ENCODE peak calls at places on chromosomes 5 and 9, in seven cellular contexts. U is stomach; T is renal cortical epithelial cell; W is activated CD8-positive, alpha-beta memory T cell treated with anti-CD3 and anti-CD28 coated beads, Interleukin-2, amount 10 ng/mL, durations not matched to agents 7 days and 5 days; H is cardiac fibroblast; V is posterior cingulate gyrus; C is posterior vena cava. Y is an unnamed sample.

GRCh38 chr9:89635816-89636215 is 31.0 kb downstream of the GADD45G start:
- DNase-seq in W (no peak), H (no peak), C (no peak), U (no peak), V (peak; percentile 63), T (peak; percentile 38), Y (no peak)

GRCh38 chr5:154273028-154273617 is 82.6 kb downstream of the GALNT10 start:
- DNase-seq in U (no peak), V (no peak), C (no peak), H (peak; percentile 87), T (peak; percentile 73), W (peak; percentile 73), Y (no peak)

GRCh38 chr9:136096505-136097001 is 1.5 kb upstream of the NACC2 start:
- DNase-seq in C (no peak), U (no peak), W (no peak), H (no peak), V (no peak), T (no peak), Y (no peak)

GRCh38 chr9:94445846-94446245 is 109.0 kb upstream of the PCAT7 start:
- DNase-seq in C (no peak), T (peak; percentile 35), U (no peak), H (no peak), V (no peak), W (no peak), Y (no peak)

GRCh38 chr5:132074091-132074771 is 642 bp downstream of the CSF2 start:
- DNase-seq in C (no peak), V (peak; percentile 48), T (no peak), H (no peak), U (no peak), W (no peak), Y (no peak)

GRCh38 chr5:137867664-137868063 is at the start of gene MYOT:
- DNase-seq in V (no peak), W (no peak), C (no peak), U (no peak), T (no peak), H (no peak), Y (no peak)

GRCh38 chr5:174412374-174412773 is 312.0 kb upstream of the MSX2 start:
- DNase-seq in C (no peak), H (no peak), T (peak; percentile 13), V (no peak), U (no peak), W (no peak), Y (no peak)

GRCh38 chr5:175847503-175847902 is 23.9 kb upstream of the CPLX2 start:
- DNase-seq in V (no peak), H (no peak), U (no peak), C (no peak), W (no peak), T (no peak), Y (no peak)

GRCh38 chr9:2016411-2017208 is 1.5 kb downstream of the SMARCA2 start:
- DNase-seq in T (peak; percentile 68), W (peak; percentile 74), V (peak; percentile 93), H (peak; percentile 83), U (peak; percentile 69), C (peak; percentile 94), Y (peak; percentile 92)

GRCh38 chr9:125820100-125820804 is 73.1 kb downstream of the PBX3 start:
- DNase-seq in V (no peak), C (no peak), W (no peak), H (peak; percentile 24), U (no peak), T (no peak), Y (no peak)

GRCh38 chr9:93591706-93592388 is 15.5 kb downstream of the PHF2 start:
- DNase-seq in C (peak; percentile 71), W (peak; percentile 37), H (no peak), V (no peak), T (no peak), U (no peak), Y (no peak)

GRCh38 chr5:74056789-74057164 is 430.8 kb downstream of the ARHGEF28 start:
- DNase-seq in T (peak; percentile 73), W (no peak), H (peak; percentile 58), V (no peak), U (peak; percentile 60), C (no peak), Y (no peak)

GRCh38 chr5:122743231-122743630 is 31.6 kb upstream of the SNX2 start:
- DNase-seq in V (no peak), H (no peak), U (no peak), T (no peak), C (no peak), W (no peak), Y (no peak)

GRCh38 chr9:90942555-90942954 is 140.9 kb downstream of the SYK start:
- DNase-seq in W (no peak), V (no peak), T (no peak), U (no peak), H (no peak), C (no peak), Y (no peak)

GRCh38 chr5:150410524-150411244 is 2.0 kb downstream of the CD74 start:
- DNase-seq in U (peak; percentile 79), V (no peak), C (no peak), T (peak; percentile 85), H (peak; percentile 82), W (peak; percentile 79), Y (no peak)

GRCh38 chr5:180394031-180394636 is 41.0 kb upstream of the GFPT2 start:
- DNase-seq in C (peak; percentile 67), T (no peak), W (no peak), H (no peak), U (no peak), V (no peak), Y (peak; percentile 50)

GRCh38 chr9:14347408-14348224 is 33.7 kb upstream of the NFIB start:
- DNase-seq in W (no peak), C (peak; percentile 87), U (no peak), V (peak; percentile 78), T (no peak), H (peak; percentile 68), Y (peak; percentile 78)

GRCh38 chr5:172245823-172246222 is 37.7 kb downstream of the UBTD2 start:
- DNase-seq in U (no peak), C (no peak), T (no peak), W (no peak), V (no peak), H (peak; percentile 25), Y (no peak)

GRCh38 chr5:160263326-160263850 is 34.1 kb downstream of the FABP6 start:
- DNase-seq in C (no peak), U (no peak), H (no peak), W (no peak), T (peak; percentile 44), V (no peak), Y (no peak)

GRCh38 chr9:38119570-38119969 is 50.5 kb upstream of the SHB start:
- DNase-seq in T (no peak), W (peak; percentile 4), H (no peak), C (no peak), V (no peak), U (no peak), Y (no peak)

GRCh38 chr5:102312586-102312985 is 16.5 kb upstream of the SLCO4C1 start:
- DNase-seq in W (no peak), C (no peak), V (no peak), T (peak; percentile 97), U (no peak), H (no peak), Y (no peak)

GRCh38 chr5:71925608-71926091 is 181.6 kb upstream of the MAP1B start:
- DNase-seq in C (no peak), T (no peak), U (no peak), H (peak; percentile 60), W (no peak), V (no peak), Y (no peak)

GRCh38 chr5:80083115-80083890 is 48.2 kb downstream of the THBS4 start:
- DNase-seq in C (no peak), T (peak; percentile 73), W (peak; percentile 48), H (peak; percentile 82), U (no peak), V (no peak), Y (peak; percentile 63)

GRCh38 chr9:124632077-124632621 is 125.0 kb upstream of the NR5A1 start:
- DNase-seq in U (no peak), V (no peak), T (no peak), H (peak; percentile 59), W (no peak), C (no peak), Y (no peak)

GRCh38 chr5:30749971-30750370 is 443.5 kb upstream of the CDH6 start:
- DNase-seq in V (no peak), W (no peak), C (no peak), H (no peak), T (peak; percentile 79), U (no peak), Y (no peak)